ENCODE peak calls at places on chromosomes 13 and 19, in four cellular contexts. Z is MM.1S, N is H9, R is neural progenitor cell. K is an unnamed sample.
A peak's percentile ranks its signal among the peaks of the same experiment; 100 is the strongest.

GRCh38 chr19:18167975-18168645 is 5.5 kb upstream of the IFI30 start:
- DNase-seq in Z (peak; percentile 55), N (no peak), R (peak; percentile 67), K (peak; percentile 99)

GRCh38 chr19:18883530-18884304 is 12.2 kb downstream of the CERS1 start:
- DNase-seq in Z (peak; percentile 1), N (peak; percentile 24), R (no peak), K (no peak)

GRCh38 chr19:51903192-51903591 is 1.6 kb downstream of the ZNF649 start:
- DNase-seq in Z (no peak), N (no peak), R (no peak), K (no peak)

GRCh38 chr19:18223860-18224524 is 2.2 kb downstream of the PDE4C start:
- DNase-seq in Z (no peak), N (peak; percentile 96), R (peak; percentile 81), K (peak; percentile 67)

GRCh38 chr13:86020350-86021002 is 221.3 kb upstream of the SLITRK6 start:
- DNase-seq in Z (no peak), N (no peak), R (no peak), K (no peak)

GRCh38 chr19:29247912-29248311 is 35.0 kb upstream of the UQCRFS1 start:
- DNase-seq in Z (no peak), N (peak; percentile 25), R (no peak), K (no peak)

GRCh38 chr19:17327654-17328516 is 6.8 kb downstream of the ANO8 start:
- DNase-seq in Z (no peak), N (peak; percentile 96), R (peak; percentile 96), K (peak; percentile 92)

GRCh38 chr13:113489171-113489548 is 1.4 kb downstream of the DCUN1D2 start:
- DNase-seq in Z (no peak), N (peak; percentile 76), R (peak; percentile 63), K (peak; percentile 89)

GRCh38 chr13:23609414-23610186 is 39.4 kb downstream of the TNFRSF19 start:
- DNase-seq in Z (peak; percentile 33), N (no peak), R (no peak), K (no peak)

GRCh38 chr13:98105929-98106336 is 37.0 kb upstream of the FARP1 start:
- DNase-seq in Z (no peak), N (no peak), R (no peak), K (peak; percentile 19)

GRCh38 chr19:19538077-19538764 is at the start of gene CILP2:
- DNase-seq in Z (no peak), N (peak; percentile 84), R (peak; percentile 86), K (peak; percentile 96)

GRCh38 chr13:100859861-100860260 is 185.3 kb upstream of the TMTC4 start:
- DNase-seq in Z (no peak), N (no peak), R (no peak), K (no peak)

GRCh38 chr19:28454083-28454482 is 758.9 kb downstream of the UQCRFS1 start:
- DNase-seq in Z (no peak), N (no peak), R (no peak), K (no peak)

GRCh38 chr13:95246292-95247082 is 54.8 kb downstream of the ABCC4 start:
- DNase-seq in Z (no peak), N (no peak), R (no peak), K (no peak)

GRCh38 chr13:48496796-48497195 is 36.1 kb downstream of the RCBTB2 start:
- DNase-seq in Z (no peak), N (no peak), R (no peak), K (no peak)

GRCh38 chr19:3710265-3710812 is 2.2 kb downstream of the TJP3 start:
- DNase-seq in Z (no peak), N (peak; percentile 63), R (no peak), K (peak; percentile 80)

GRCh38 chr19:50432658-50433057 is at the start of gene MYBPC2:
- DNase-seq in Z (no peak), N (no peak), R (peak; percentile 51), K (no peak)

GRCh38 chr13:80239571-80240255 is 101.2 kb downstream of the SPRY2 start:
- DNase-seq in Z (no peak), N (no peak), R (no peak), K (peak; percentile 62)

GRCh38 chr13:75101348-75101747 is 380.6 kb downstream of the TBC1D4 start:
- DNase-seq in Z (no peak), N (no peak), R (no peak), K (no peak)

GRCh38 chr13:41565221-41565620 is 107.9 kb downstream of the RGCC start:
- DNase-seq in Z (no peak), N (no peak), R (no peak), K (peak; percentile 95)

GRCh38 chr13:106275441-106276032 is 259.9 kb downstream of the EFNB2 start:
- DNase-seq in Z (peak; percentile 60), N (no peak), R (no peak), K (no peak)

GRCh38 chr13:85148009-85148408 is 651.2 kb downstream of the SLITRK6 start:
- DNase-seq in Z (no peak), N (no peak), R (peak; percentile 87), K (no peak)

GRCh38 chr19:42090687-42091086 is 14.7 kb downstream of the ZNF574 start:
- DNase-seq in Z (peak; percentile 82), N (no peak), R (no peak), K (no peak)

GRCh38 chr13:90846956-90847355 is 500.5 kb upstream of the MIR17HG start:
- DNase-seq in Z (no peak), N (no peak), R (no peak), K (no peak)

GRCh38 chr19:38234615-38235014 is 10.6 kb upstream of the DPF1 start:
- DNase-seq in Z (no peak), N (no peak), R (no peak), K (peak; percentile 76)

GRCh38 chr19:36032251-36033104 is at the start of gene CLIP3:
- DNase-seq in Z (no peak), N (peak; percentile 83), R (peak; percentile 91), K (peak; percentile 99)

GRCh38 chr19:14375582-14376291 is 5.5 kb upstream of the ADGRE5 start:
- DNase-seq in Z (no peak), N (no peak), R (no peak), K (peak; percentile 87)

GRCh38 chr19:17996826-17997316 is 11.1 kb upstream of the ARRDC2 start:
- DNase-seq in Z (peak; percentile 61), N (peak; percentile 84), R (peak; percentile 85), K (peak; percentile 99)

GRCh38 chr19:42831221-42832019 is 48.1 kb downstream of the PSG1 start:
- DNase-seq in Z (no peak), N (no peak), R (no peak), K (no peak)

GRCh38 chr13:101523154-101523669 is 70.7 kb downstream of the ITGBL1 start:
- DNase-seq in Z (no peak), N (no peak), R (no peak), K (no peak)

GRCh38 chr19:39435499-39436349 is at the start of gene RPS16:
- DNase-seq in Z (peak; percentile 99), N (peak; percentile 98), R (peak; percentile 100), K (peak; percentile 98)

GRCh38 chr19:41998246-41999020 is 4.4 kb upstream of the ATP1A3 start:
- DNase-seq in Z (peak; percentile 45), N (peak; percentile 75), R (peak; percentile 92), K (peak; percentile 98)

GRCh38 chr13:19888799-19889198 is 25.4 kb upstream of the ZMYM5 start:
- DNase-seq in Z (no peak), N (no peak), R (no peak), K (peak; percentile 29)

GRCh38 chr13:36214163-36214921 is at the start of gene SOHLH2:
- DNase-seq in Z (no peak), N (no peak), R (no peak), K (peak; percentile 29)

GRCh38 chr13:71864094-71864980 is 2.7 kb downstream of the DACH1 start:
- DNase-seq in Z (no peak), N (peak; percentile 55), R (peak; percentile 87), K (peak; percentile 17)

GRCh38 chr19:10111405-10111811 is at the start of gene P2RY11:
- DNase-seq in Z (no peak), N (no peak), R (no peak), K (peak; percentile 56)

GRCh38 chr13:60147361-60147760 is 16.4 kb downstream of the DIAPH3 start:
- DNase-seq in Z (no peak), N (no peak), R (no peak), K (no peak)

GRCh38 chr13:52010890-52011689 is at the start of gene ATP7B:
- DNase-seq in Z (peak; percentile 6), N (peak; percentile 62), R (peak; percentile 78), K (peak; percentile 73)

GRCh38 chr19:48511321-48511731 is 309 bp downstream of the LMTK3 start:
- DNase-seq in Z (no peak), N (no peak), R (peak; percentile 38), K (no peak)
- H3K4me2 ChIP-seq in Z (no peak overlapping the region), N (peak overlapping the region; percentile 70), R (peak overlapping the region; percentile 92), K (no peak overlapping the region)

DNA sequence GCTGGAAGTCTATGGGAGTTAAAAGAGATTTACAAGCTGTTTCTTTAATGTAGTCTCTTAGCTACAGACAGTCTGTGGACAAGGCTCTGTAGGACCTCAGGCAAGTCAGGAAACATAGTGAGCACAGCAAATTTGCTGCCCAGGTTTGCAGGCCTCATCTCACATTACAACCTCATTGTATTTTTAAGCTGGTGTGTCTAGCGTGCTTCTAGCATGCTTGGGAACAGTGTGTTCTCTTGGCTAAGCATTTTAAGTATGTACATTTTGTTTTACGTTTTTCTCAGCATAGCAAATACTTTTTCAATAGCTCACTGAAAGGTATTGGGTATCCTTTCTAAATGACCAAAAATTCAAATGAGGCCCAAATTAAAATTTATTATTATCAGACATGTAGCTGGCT is 113.2 kb downstream of the STARD13 start:
- DNase-seq in Z (no peak), N (no peak), R (no peak), K (no peak)
- H3K79me2 ChIP-seq in Z (no peaks in the 10 kb centered on the region), N (no peaks in the 10 kb centered on the region), R (no peaks in the 10 kb centered on the region), K (peaks cover 78% of the 10 kb centered on the region)

GRCh38 chr19:7068599-7068998 is 904 bp upstream of the ZNF557 start:
- DNase-seq in Z (no peak), N (no peak), R (no peak), K (no peak)

GRCh38 chr19:7069904-7070226 is 362 bp downstream of the ZNF557 start:
- DNase-seq in Z (no peak), N (no peak), R (no peak), K (peak; percentile 73)

GRCh38 chr19:7063764-7064418 is 5.4 kb upstream of the MBD3L3 start:
- DNase-seq in Z (no peak), N (no peak), R (no peak), K (no peak)

GRCh38 chr19:7069042-7069903 is at the start of gene ZNF557:
- DNase-seq in Z (peak; percentile 99), N (peak; percentile 97), R (peak; percentile 98), K (peak; percentile 97)

GRCh38 chr19:7067716-7068115 is 1.8 kb upstream of the ZNF557 start:
- DNase-seq in Z (no peak), N (no peak), R (no peak), K (no peak)
- H3K4me2 ChIP-seq in Z (no peak overlapping the region), N (no peak overlapping the region), R (no peak overlapping the region), K (peak overlapping the region; percentile 6)

GRCh38 chr19:12955996-12956395 is 1.0 kb downstream of the GADD45GIP1 start:
- DNase-seq in Z (no peak), N (no peak), R (no peak), K (peak; percentile 69)
- H3K79me2 ChIP-seq in Z (peaks cover 54% of the 10 kb centered on the region), N (peaks cover 7% of the 10 kb centered on the region), R (peaks cover 34% of the 10 kb centered on the region), K (peaks cover 49% of the 10 kb centered on the region)

GRCh38 chr19:33054623-33055022 is 10.1 kb downstream of the RHPN2 start:
- DNase-seq in Z (no peak), N (no peak), R (no peak), K (peak; percentile 17)
- H3K4me2 ChIP-seq in Z (no peak overlapping the region), N (no peak overlapping the region), R (no peak overlapping the region), K (no peak overlapping the region)

K was measured in osteoblast.